ENCODE peak calls at places on chromosomes 3 and 15, in five cellular contexts. V, G, F, W and M are unnamed samples.
A peak's percentile ranks its signal among the peaks of the same experiment; 100 is the strongest.

GRCh38 chr15:74402873-74403589 is 30.7 kb downstream of the SEMA7A start:
- DNase-seq in W (no peak), V (no peak), G (no peak), F (no peak), M (peak; percentile 74)

GRCh38 chr3:45548724-45549123 is 45.8 kb upstream of the LIMD1 start:
- DNase-seq in G (no peak), W (no peak), V (no peak), F (no peak), M (no peak)

GRCh38 chr3:61663728-61664492 is 102.5 kb downstream of the PTPRG start:
- DNase-seq in F (no peak), W (no peak), G (peak; percentile 21), V (no peak), M (no peak)

GRCh38 chr3:46012246-46012645 is 15.0 kb downstream of the XCR1 start:
- DNase-seq in F (peak; percentile 55), G (no peak), V (no peak), W (no peak), M (no peak)

GRCh38 chr3:159923961-159924360 is 64.7 kb upstream of the IL12A start:
- DNase-seq in G (no peak), F (no peak), W (no peak), V (no peak), M (no peak)

GRCh38 chr15:28994142-28994829 is 108.5 kb downstream of the APBA2 start:
- DNase-seq in F (no peak), W (no peak), G (no peak), V (no peak), M (no peak)

GRCh38 chr3:140062461-140062860 is 127.5 kb downstream of the CLSTN2 start:
- DNase-seq in F (no peak), V (no peak), G (no peak), W (no peak), M (no peak)

GRCh38 chr3:51388286-51389029 is 2.6 kb upstream of the RBM15B start:
- DNase-seq in F (peak; percentile 96), V (no peak), W (no peak), G (no peak), M (no peak)

GRCh38 chr3:106376016-106376415 is 507.2 kb upstream of the CBLB start:
- DNase-seq in F (no peak), G (no peak), V (no peak), W (no peak), M (no peak)

GRCh38 chr3:55446860-55447259 is 40.2 kb downstream of the WNT5A start:
- DNase-seq in F (no peak), G (no peak), V (no peak), W (no peak), M (no peak)

GRCh38 chr3:142040941-142041575 is 108.3 kb downstream of the TFDP2 start:
- DNase-seq in V (no peak), W (no peak), G (no peak), F (no peak), M (no peak)

GRCh38 chr15:52527898-52528464 is 699 bp downstream of the MYO5A start:
- DNase-seq in W (no peak), F (no peak), V (peak; percentile 39), G (peak; percentile 64), M (peak; percentile 67)

DNA sequence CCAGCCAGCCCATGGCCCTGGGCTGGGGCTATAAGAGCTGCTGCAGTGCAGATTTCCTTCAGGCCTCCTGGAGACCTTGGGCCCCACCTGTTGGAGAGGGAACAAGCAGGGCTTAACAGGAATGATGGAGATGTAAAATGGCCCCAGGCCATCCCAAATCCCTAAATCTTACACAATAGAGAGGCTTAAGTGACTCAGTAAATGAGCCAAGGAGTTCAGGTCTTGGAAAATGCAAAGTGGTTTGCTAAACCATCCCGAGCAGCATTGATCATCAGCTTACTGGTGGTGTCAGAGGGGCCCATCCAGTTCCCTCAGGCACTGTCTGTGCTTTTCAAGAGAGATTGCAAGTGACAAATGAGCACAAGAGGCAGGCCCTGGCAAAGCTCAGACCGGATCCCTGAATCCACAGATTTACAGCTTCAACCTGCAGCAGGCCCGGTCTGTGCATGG is 325.5 kb downstream of the UACA start:
- DNase-seq in W (no peak), V (no peak), G (no peak), F (no peak), M (no peak)
- H3K27ac ChIP-seq in W (no peak overlapping the region), V (no peak overlapping the region), G (no peak overlapping the region), F (no peak overlapping the region), M (no peak overlapping the region)

DNA sequence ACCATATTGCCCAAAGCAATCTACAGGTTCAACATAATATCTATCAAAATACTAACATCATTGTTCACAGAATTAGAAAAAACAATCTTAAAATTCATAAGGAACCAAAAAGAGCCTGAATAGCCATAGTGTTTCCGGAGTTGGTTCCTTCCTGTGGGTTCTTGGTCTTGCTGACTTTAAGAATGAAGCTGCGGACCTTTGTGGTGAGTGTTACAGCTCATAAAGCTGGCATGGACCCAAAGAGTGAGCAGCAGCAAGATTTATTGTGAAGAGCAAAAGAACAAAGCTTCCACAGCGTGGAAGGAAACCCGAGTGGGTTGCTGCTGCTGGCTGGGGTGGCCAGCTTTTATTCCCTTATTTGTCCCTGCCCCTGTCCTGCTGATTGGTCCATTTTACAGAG is 15.3 kb upstream of the ACVR2B start:
- DNase-seq in G (no peak), W (no peak), F (no peak), V (peak; percentile 65), M (no peak)
- H3K9me3 ChIP-seq in G (peaks cover 26% of the 10 kb centered on the region), W (peaks cover 24% of the 10 kb centered on the region), F (peaks cover 3% of the 10 kb centered on the region), V (no peaks in the 10 kb centered on the region), M (peaks cover 7% of the 10 kb centered on the region)

DNA sequence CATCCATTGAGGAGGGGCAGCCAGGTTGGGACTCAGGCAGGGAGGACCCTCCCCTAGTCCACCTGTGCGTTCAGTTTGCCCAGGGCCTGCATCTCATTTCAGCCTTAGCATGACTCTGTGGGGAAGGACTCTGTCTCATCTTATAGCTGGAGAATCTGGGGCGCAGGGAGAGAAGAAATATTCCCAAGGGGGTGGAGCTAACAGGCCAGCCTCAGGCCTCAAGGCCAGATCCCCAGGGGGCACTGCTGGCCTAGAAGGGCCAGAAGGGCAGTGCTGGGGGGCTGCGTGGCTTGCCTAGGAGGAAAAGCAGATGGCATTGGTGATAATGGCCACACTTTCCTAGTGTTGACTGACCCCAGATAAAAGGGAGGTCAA is 10.9 kb downstream of the AMOTL2 start:
- DNase-seq in F (no peak), V (no peak), G (no peak), W (no peak), M (no peak)
- TF ChIP-seq CTCF in F (no peak), V (no peak), G (no peak), W (no peak), M (no peak)

GRCh38 chr3:127785711-127786265 is 36.5 kb downstream of the MGLL start:
- DNase-seq in V (no peak), W (no peak), G (no peak), F (no peak), M (no peak)

GRCh38 chr3:127787556-127787955 is 34.8 kb downstream of the MGLL start:
- DNase-seq in F (no peak), V (no peak), G (no peak), W (no peak), M (no peak)

GRCh38 chr3:127784865-127785710 is 37.2 kb downstream of the MGLL start:
- DNase-seq in G (no peak), F (no peak), V (no peak), W (no peak), M (no peak)

GRCh38 chr3:127787071-127787490 is 35.2 kb downstream of the MGLL start:
- DNase-seq in G (no peak), V (peak; percentile 77), F (no peak), W (no peak), M (no peak)

GRCh38 chr3:127786358-127787070 is 35.8 kb downstream of the MGLL start:
- DNase-seq in V (peak; percentile 77), W (no peak), F (no peak), G (no peak), M (no peak)
- H3K27ac ChIP-seq in V (no peak overlapping the region), W (peak overlapping the region; percentile 85), F (peak overlapping the region; percentile 67), G (no peak overlapping the region), M (no peak overlapping the region)

DNA sequence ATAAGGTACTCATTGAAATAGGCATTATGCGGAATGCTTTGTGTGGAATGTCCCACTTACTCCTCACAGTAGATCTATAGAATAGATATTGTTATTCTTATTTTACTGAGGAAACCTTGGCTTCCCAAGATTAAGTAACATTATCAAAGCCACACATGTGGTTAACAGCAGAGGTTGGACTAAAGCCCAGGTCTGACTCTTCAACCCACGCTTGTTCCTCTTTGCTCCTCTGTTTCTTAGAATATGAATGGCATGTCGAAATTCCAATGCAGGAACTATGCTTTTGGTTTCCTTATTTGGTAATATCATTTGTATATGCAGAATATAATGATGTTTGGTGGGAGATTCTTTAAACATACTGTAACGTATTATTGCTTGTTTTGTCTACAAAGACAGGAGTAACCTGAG is 818.8 kb upstream of the LMCD1 start:
- DNase-seq in V (peak; percentile 49), W (no peak), G (no peak), F (no peak), M (no peak)
- H3K9me3 ChIP-seq in V (no peaks in the 10 kb centered on the region), W (no peaks in the 10 kb centered on the region), G (no peaks in the 10 kb centered on the region), F (no peaks in the 10 kb centered on the region), M (no peaks in the 10 kb centered on the region)

GRCh38 chr3:192514754-192515660 is 212.3 kb downstream of the FGF12 start:
- DNase-seq in V (no peak), F (no peak), W (no peak), G (peak; percentile 4), M (no peak)
- TF ChIP-seq CTCF in V (no peak), F (no peak), W (peak; percentile 8), G (no peak), M (no peak)

GRCh38 chr3:195198424-195199346 is 72.3 kb downstream of the XXYLT1 start:
- DNase-seq in V (peak; percentile 11), W (no peak), F (peak; percentile 55), G (no peak), M (no peak)
- H3K27ac ChIP-seq in V (no peak overlapping the region), W (no peak overlapping the region), F (no peak overlapping the region), G (peak overlapping the region; percentile 12), M (no peak overlapping the region)